ENCODE peak calls at places on chromosomes 7 and 10, in four cellular contexts. One of them, this sample, is unnamed.

GRCh38 chr10:25888627-25889026 is 45.4 kb upstream of the MYO3A start:
- DNase-seq in PC-3: no peak
- DNase-seq in HCT116: no peak
- DNase-seq in HepG2: no peak
- DNase-seq in this sample: no peak

GRCh38 chr10:61974611-61975010 is 73.1 kb downstream of the ARID5B start:
- DNase-seq in HCT116: no peak
- DNase-seq in HepG2: no peak
- DNase-seq in PC-3: peak
- DNase-seq in this sample: no peak

GRCh38 chr10:70814126-70814525 is 1.6 kb upstream of the SGPL1 start:
- DNase-seq in PC-3: no peak
- DNase-seq in HepG2: no peak
- DNase-seq in HCT116: no peak
- DNase-seq in this sample: no peak

GRCh38 chr7:42084263-42084662 is 152.7 kb downstream of the GLI3 start:
- DNase-seq in HCT116: no peak
- DNase-seq in HepG2: no peak
- DNase-seq in PC-3: no peak
- DNase-seq in this sample: no peak

GRCh38 chr7:84274029-84274638 is 79.5 kb upstream of the SEMA3A start:
- DNase-seq in PC-3: no peak
- DNase-seq in HepG2: no peak
- DNase-seq in HCT116: no peak
- DNase-seq in this sample: no peak

GRCh38 chr7:34845666-34846361 is 187.8 kb downstream of the NPSR1 start:
- DNase-seq in HCT116: no peak
- DNase-seq in PC-3: peak
- DNase-seq in HepG2: peak
- DNase-seq in this sample: no peak

GRCh38 chr7:142777318-142777717 is 6.5 kb downstream of the PRSS2 start:
- DNase-seq in PC-3: no peak
- DNase-seq in HCT116: no peak
- DNase-seq in HepG2: no peak
- DNase-seq in this sample: no peak

GRCh38 chr10:54961040-54961439 is 160.0 kb upstream of the PCDH15 start:
- DNase-seq in PC-3: no peak
- DNase-seq in HepG2: no peak
- DNase-seq in HCT116: no peak
- DNase-seq in this sample: no peak

GRCh38 chr7:19117870-19118608 is 603 bp upstream of the TWIST1 start:
- DNase-seq in HCT116: no peak
- DNase-seq in HepG2: no peak
- DNase-seq in PC-3: peak
- DNase-seq in this sample: no peak

GRCh38 chr7:21261627-21262564 is 166.0 kb upstream of the SP4 start:
- DNase-seq in HCT116: peak
- DNase-seq in PC-3: peak
- DNase-seq in HepG2: peak
- DNase-seq in this sample: no peak

GRCh38 chr7:112071856-112072255 is 134.3 kb downstream of the DOCK4 start:
- DNase-seq in HCT116: no peak
- DNase-seq in PC-3: peak
- DNase-seq in HepG2: no peak
- DNase-seq in this sample: no peak

GRCh38 chr7:35365523-35365922 is 111.6 kb upstream of the TBX20 start:
- DNase-seq in HCT116: no peak
- DNase-seq in PC-3: no peak
- DNase-seq in HepG2: no peak
- DNase-seq in this sample: no peak

GRCh38 chr7:15042285-15042684 is 139.7 kb upstream of the DGKB start:
- DNase-seq in PC-3: no peak
- DNase-seq in HepG2: no peak
- DNase-seq in HCT116: no peak
- DNase-seq in this sample: no peak

GRCh38 chr7:120825576-120825975 is 32.4 kb downstream of the TSPAN12 start:
- DNase-seq in HepG2: peak
- DNase-seq in PC-3: peak
- DNase-seq in HCT116: no peak
- DNase-seq in this sample: no peak

GRCh38 chr7:2231992-2232765 is 566 bp downstream of the MAD1L1 start:
- DNase-seq in PC-3: no peak
- DNase-seq in HepG2: peak
- DNase-seq in HCT116: no peak
- DNase-seq in this sample: no peak

GRCh38 chr10:90945496-90946070 is 24.7 kb upstream of the ANKRD1 start:
- DNase-seq in PC-3: no peak
- DNase-seq in HCT116: no peak
- DNase-seq in HepG2: no peak
- DNase-seq in this sample: no peak

GRCh38 chr7:41328131-41328530 is 374.8 kb downstream of the INHBA start:
- DNase-seq in HCT116: no peak
- DNase-seq in HepG2: no peak
- DNase-seq in PC-3: no peak
- DNase-seq in this sample: no peak

GRCh38 chr7:38368191-38368605 is 94.8 kb upstream of the TARP start:
- DNase-seq in HepG2: peak
- DNase-seq in PC-3: peak
- DNase-seq in HCT116: peak
- DNase-seq in this sample: peak

GRCh38 chr7:127997226-127997922 is 33.9 kb downstream of the LRRC4 start:
- DNase-seq in HepG2: peak
- DNase-seq in HCT116: no peak
- DNase-seq in PC-3: no peak
- DNase-seq in this sample: no peak

GRCh38 chr10:89309646-89310045 is 7.8 kb downstream of the IFIT2 start:
- DNase-seq in PC-3: no peak
- DNase-seq in HCT116: no peak
- DNase-seq in HepG2: no peak
- DNase-seq in this sample: no peak

GRCh38 chr7:158595068-158595467 is 7.4 kb upstream of the PTPRN2 start:
- DNase-seq in HCT116: peak
- DNase-seq in PC-3: no peak
- DNase-seq in HepG2: no peak
- DNase-seq in this sample: no peak

GRCh38 chr7:102107474-102108104 is 179.1 kb upstream of the SH2B2 start:
- DNase-seq in PC-3: no peak
- DNase-seq in HCT116: no peak
- DNase-seq in HepG2: no peak
- DNase-seq in this sample: no peak

GRCh38 chr10:126438407-126438783 is 50.1 kb upstream of the ADAM12 start:
- DNase-seq in HepG2: no peak
- DNase-seq in HCT116: no peak
- DNase-seq in PC-3: no peak
- DNase-seq in this sample: no peak

GRCh38 chr7:158957921-158958471 is 101.6 kb downstream of the DYNC2I1 start:
- DNase-seq in HCT116: no peak
- DNase-seq in HepG2: no peak
- DNase-seq in PC-3: peak
- DNase-seq in this sample: no peak

GRCh38 chr7:77427996-77428603 is 12.0 kb upstream of the GSAP start:
- DNase-seq in HCT116: no peak
- DNase-seq in PC-3: peak
- DNase-seq in HepG2: no peak
- DNase-seq in this sample: no peak

GRCh38 chr7:124667754-124668153 is 97.8 kb downstream of the GPR37 start:
- DNase-seq in PC-3: peak
- DNase-seq in HCT116: no peak
- DNase-seq in HepG2: no peak
- DNase-seq in this sample: no peak

GRCh38 chr7:124662937-124663336 is 102.7 kb downstream of the GPR37 start:
- DNase-seq in HepG2: no peak
- DNase-seq in PC-3: peak
- DNase-seq in HCT116: no peak
- DNase-seq in this sample: no peak

GRCh38 chr7:124667312-124667711 is 98.3 kb downstream of the GPR37 start:
- DNase-seq in HepG2: no peak
- DNase-seq in HCT116: no peak
- DNase-seq in PC-3: no peak
- DNase-seq in this sample: no peak

DNA sequence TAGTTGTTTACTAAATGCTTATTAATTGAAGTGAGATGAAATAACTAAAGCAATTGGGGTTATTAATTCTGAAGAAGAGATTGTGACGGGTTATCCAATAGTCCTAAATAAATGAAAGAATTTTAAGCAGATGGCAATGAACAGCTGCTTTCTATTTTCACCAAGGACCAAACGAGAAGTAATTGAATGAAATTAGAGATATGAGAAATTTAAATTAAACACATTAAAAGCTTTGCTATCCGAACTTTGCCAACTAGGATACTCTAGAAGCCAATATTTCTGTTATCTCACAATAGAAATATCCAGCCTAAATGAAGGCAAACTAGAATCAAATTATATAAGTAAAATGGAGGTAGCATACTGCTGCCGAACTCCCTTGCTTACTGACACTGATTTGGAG is 103.2 kb downstream of the GPR37 start:
- DNase-seq in PC-3: no peak
- DNase-seq in HepG2: no peak
- DNase-seq in HCT116: no peak
- DNase-seq in this sample: no peak
- H3K27ac ChIP-seq in PC-3: no peak
- H3K27ac ChIP-seq in HepG2: no peak
- H3K27ac ChIP-seq in HCT116: no peak
- H3K27ac ChIP-seq in this sample: no peak

GRCh38 chr10:86364551-86365345 is 1.8 kb downstream of the GRID1 start:
- DNase-seq in HepG2: no peak
- DNase-seq in HCT116: no peak
- DNase-seq in PC-3: no peak
- DNase-seq in this sample: no peak

GRCh38 chr10:86362566-86363183 is 3.9 kb downstream of the GRID1 start:
- DNase-seq in HCT116: no peak
- DNase-seq in PC-3: no peak
- DNase-seq in HepG2: no peak
- DNase-seq in this sample: no peak

GRCh38 chr10:86363184-86363832 is 3.3 kb downstream of the GRID1 start:
- DNase-seq in HCT116: no peak
- DNase-seq in PC-3: no peak
- DNase-seq in HepG2: no peak
- DNase-seq in this sample: no peak

GRCh38 chr10:86365346-86366032 is 1.1 kb downstream of the GRID1 start:
- DNase-seq in PC-3: no peak
- DNase-seq in HCT116: no peak
- DNase-seq in HepG2: no peak
- DNase-seq in this sample: no peak

GRCh38 chr10:86363833-86364511 is 2.6 kb downstream of the GRID1 start:
- DNase-seq in HCT116: no peak
- DNase-seq in HepG2: no peak
- DNase-seq in PC-3: no peak
- DNase-seq in this sample: no peak
- TF ChIP-seq EZH2 in HCT116: no peak
- TF ChIP-seq EZH2 in HepG2: no peak
- TF ChIP-seq EZH2 in PC-3: no peak
- TF ChIP-seq EZH2 in this sample: peak

GRCh38 chr10:67767245-67767644 is 70.7 kb downstream of the DNAJC12 start:
- DNase-seq in HCT116: no peak
- DNase-seq in HepG2: no peak
- DNase-seq in PC-3: no peak
- DNase-seq in this sample: no peak

GRCh38 chr10:67772151-67772550 is 65.8 kb downstream of the DNAJC12 start:
- DNase-seq in HepG2: no peak
- DNase-seq in HCT116: no peak
- DNase-seq in PC-3: no peak
- DNase-seq in this sample: no peak

GRCh38 chr10:67772894-67773511 is 65.0 kb downstream of the DNAJC12 start:
- DNase-seq in HepG2: no peak
- DNase-seq in HCT116: no peak
- DNase-seq in PC-3: peak
- DNase-seq in this sample: no peak

GRCh38 chr10:67771200-67771599 is 66.8 kb downstream of the DNAJC12 start:
- DNase-seq in HCT116: no peak
- DNase-seq in HepG2: no peak
- DNase-seq in PC-3: no peak
- DNase-seq in this sample: no peak

GRCh38 chr10:67770537-67770936 is 67.5 kb downstream of the DNAJC12 start:
- DNase-seq in HepG2: no peak
- DNase-seq in HCT116: no peak
- DNase-seq in PC-3: no peak
- DNase-seq in this sample: no peak
- H3K9ac ChIP-seq in HepG2: no peak
- H3K9ac ChIP-seq in HCT116: no peak
- H3K9ac ChIP-seq in PC-3: no peak
- H3K9ac ChIP-seq in this sample: no peak

GRCh38 chr7:12827920-12828319 is 140.5 kb downstream of the ARL4A start:
- DNase-seq in PC-3: peak
- DNase-seq in HCT116: no peak
- DNase-seq in HepG2: no peak
- DNase-seq in this sample: peak
- H3K27ac ChIP-seq in PC-3: peak
- H3K27ac ChIP-seq in HCT116: no peak
- H3K27ac ChIP-seq in HepG2: no peak
- H3K27ac ChIP-seq in this sample: no peak

GRCh38 chr7:101058355-101058754 is 26.9 kb upstream of the TRIM56 start:
- DNase-seq in HepG2: peak
- DNase-seq in PC-3: peak
- DNase-seq in HCT116: peak
- DNase-seq in this sample: peak
- TF ChIP-seq EZH2 in HepG2: no peak
- TF ChIP-seq EZH2 in PC-3: no peak
- TF ChIP-seq EZH2 in HCT116: no peak
- TF ChIP-seq EZH2 in this sample: no peak

DNA sequence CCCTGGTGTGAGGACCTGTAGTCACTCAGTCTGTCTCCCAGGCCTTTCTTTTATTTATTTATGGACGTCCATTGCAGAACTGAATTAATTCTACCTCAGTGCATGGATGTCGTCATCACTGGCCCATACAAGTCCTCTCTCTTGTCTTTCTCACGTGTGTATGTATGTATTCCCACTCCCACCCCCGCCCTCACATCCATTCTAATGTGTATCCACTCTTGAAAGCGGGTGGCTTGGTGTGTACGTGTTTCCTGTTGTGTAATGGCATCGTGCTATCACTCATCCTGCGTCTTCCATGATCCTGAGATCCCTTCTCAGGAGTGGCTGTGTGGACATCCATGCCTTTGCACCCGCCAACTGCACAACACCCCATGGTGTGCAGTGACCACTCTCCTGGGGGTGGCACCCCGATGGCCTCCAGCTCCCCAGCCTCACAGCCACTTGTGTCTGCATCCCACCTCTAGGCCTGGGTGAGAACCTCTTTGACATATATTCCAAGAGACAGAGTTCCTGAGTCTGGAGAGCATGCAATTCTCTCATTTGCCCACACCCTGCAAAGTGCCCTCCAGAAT is 3.0 kb upstream of the AOC1 start:
- DNase-seq in HepG2: no peak
- DNase-seq in HCT116: no peak
- DNase-seq in PC-3: no peak
- DNase-seq in this sample: no peak
- H3K9ac ChIP-seq in HepG2: no peak
- H3K9ac ChIP-seq in HCT116: no peak
- H3K9ac ChIP-seq in PC-3: no peak
- H3K9ac ChIP-seq in this sample: no peak

This sample was measured in keratinocyte.